ENCODE peak calls at places on chromosomes 6 and 20, in nine cellular contexts. T is pancreas, R is T-helper 2 cell, Z is aorta, E is HTR-8/SVneo, Q is thoracic aorta, C is anterior cingulate cortex, P is ACHN, K is dorsolateral prefrontal cortex. L is an unnamed sample.

GRCh38 chr20:539236-539635 is 4.4 kb downstream of the CSNK2A1 start:
- DNase-seq in T (no peak), R (no peak), Z (no peak), E (no peak), Q (no peak), C (no peak), P (no peak), K (no peak), L (no peak)

GRCh38 chr6:45477278-45477677 is 99.5 kb upstream of the SUPT3H start:
- DNase-seq in T (no peak), R (no peak), Z (no peak), E (no peak), Q (no peak), C (no peak), P (no peak), K (no peak), L (no peak)

GRCh38 chr6:170206317-170206621 is 84.6 kb downstream of the DLL1 start:
- DNase-seq in T (no peak), R (no peak), Z (no peak), E (no peak), Q (no peak), C (no peak), P (no peak), K (no peak), L (no peak)

GRCh38 chr6:123321020-123321419 is 315.7 kb downstream of the TRDN start:
- DNase-seq in T (no peak), R (no peak), Z (no peak), E (no peak), Q (no peak), C (no peak), P (no peak), K (no peak), L (no peak)

GRCh38 chr6:137498488-137499219 is 4.5 kb upstream of the OLIG3 start:
- DNase-seq in T (no peak), R (no peak), Z (no peak), E (no peak), Q (no peak), C (no peak), P (no peak), K (no peak), L (no peak)

GRCh38 chr20:38260025-38260377 is 534 bp downstream of the KIAA1755 start:
- DNase-seq in T (no peak), R (no peak), Z (no peak), E (no peak), Q (no peak), C (no peak), P (no peak), K (no peak), L (no peak)

GRCh38 chr6:45447721-45448120 is 70.0 kb upstream of the SUPT3H start:
- DNase-seq in T (no peak), R (no peak), Z (no peak), E (no peak), Q (no peak), C (no peak), P (no peak), K (no peak), L (no peak)

GRCh38 chr20:51385941-51386530 is 156.5 kb downstream of the NFATC2 start:
- DNase-seq in T (no peak), R (no peak), Z (no peak), E (peak), Q (no peak), C (no peak), P (peak), K (no peak), L (no peak)

GRCh38 chr6:147205690-147206600 is 1.7 kb downstream of the STXBP5 start:
- DNase-seq in T (no peak), R (no peak), Z (no peak), E (peak), Q (no peak), C (no peak), P (no peak), K (no peak), L (no peak)

GRCh38 chr20:17169575-17170136 is 57.2 kb upstream of the PCSK2 start:
- DNase-seq in T (no peak), R (no peak), Z (no peak), E (no peak), Q (no peak), C (no peak), P (no peak), K (no peak), L (peak)

GRCh38 chr6:106849130-106849529 is 125.4 kb downstream of the CD24 start:
- DNase-seq in T (no peak), R (no peak), Z (no peak), E (no peak), Q (no peak), C (no peak), P (no peak), K (no peak), L (no peak)

GRCh38 chr20:58001381-58001780 is 227.1 kb downstream of the ANKRD60 start:
- DNase-seq in T (no peak), R (no peak), Z (no peak), E (no peak), Q (peak), C (no peak), P (no peak), K (no peak), L (no peak)

GRCh38 chr6:6695711-6696048 is 107.2 kb downstream of the LY86 start:
- DNase-seq in T (no peak), R (no peak), Z (no peak), E (no peak), Q (no peak), C (no peak), P (no peak), K (no peak), L (no peak)

L was measured in hypothalamus.